ENCODE peak calls at places on chromosomes 7 and 10, in six cellular contexts. Z is H7, F is IMR-90, M is lower leg skin, I is GM23248, J is pancreas. H is an unnamed sample.

GRCh38 chr7:95675016-95675415 is 78.7 kb upstream of the PDK4 start:
- DNase-seq in M (no peak), J (no peak), Z (peak), F (no peak), I (no peak), H (no peak)

GRCh38 chr10:77156406-77156879 is 481.2 kb downstream of the KCNMA1 start:
- DNase-seq in M (no peak), F (peak), Z (no peak), I (peak), J (no peak), H (no peak)

GRCh38 chr7:111855842-111856227 is 293.5 kb upstream of the IMMP2L start:
- DNase-seq in I (peak), J (no peak), F (peak), M (no peak), Z (peak), H (peak)

GRCh38 chr7:4386190-4386589 is 295.9 kb upstream of the FOXK1 start:
- DNase-seq in I (no peak), F (no peak), M (no peak), Z (no peak), J (no peak), H (no peak)

GRCh38 chr10:30645340-30645827 is 15.8 kb upstream of the LYZL2 start:
- DNase-seq in Z (peak), I (peak), J (no peak), F (peak), M (no peak), H (peak)

GRCh38 chr10:102654566-102654965 is 10.3 kb downstream of the TRIM8 start:
- DNase-seq in Z (no peak), J (peak), M (no peak), F (no peak), I (no peak), H (no peak)

GRCh38 chr7:81574723-81575326 is 195.0 kb downstream of the HGF start:
- DNase-seq in F (peak), M (no peak), I (no peak), Z (no peak), J (no peak), H (no peak)

GRCh38 chr7:17963281-17963680 is 23.0 kb upstream of the SNX13 start:
- DNase-seq in J (no peak), M (peak), Z (no peak), I (peak), F (peak), H (no peak)

GRCh38 chr7:117005449-117005848 is 52.1 kb downstream of the ST7 start:
- DNase-seq in Z (no peak), J (no peak), I (no peak), F (no peak), M (no peak), H (no peak)

GRCh38 chr10:116880716-116881440 is 31.6 kb downstream of the ENO4 start:
- DNase-seq in Z (no peak), J (no peak), M (no peak), F (no peak), I (peak), H (no peak)

GRCh38 chr7:63925262-63925625 is 73.4 kb upstream of the ZNF722 start:
- DNase-seq in M (no peak), Z (no peak), I (peak), J (no peak), F (no peak), H (no peak)

GRCh38 chr7:134730359-134730758 is 49.1 kb upstream of the CALD1 start:
- DNase-seq in M (no peak), Z (no peak), J (no peak), I (peak), F (peak), H (no peak)

GRCh38 chr10:114708084-114708483 is 50.0 kb upstream of the ABLIM1 start:
- DNase-seq in M (no peak), J (no peak), Z (no peak), I (no peak), F (no peak), H (no peak)

GRCh38 chr7:139860090-139860773 is 31.2 kb downstream of the TBXAS1 start:
- DNase-seq in J (no peak), M (peak), I (no peak), Z (no peak), F (no peak), H (no peak)

GRCh38 chr7:118372530-118372929 is 148.0 kb downstream of the ANKRD7 start:
- DNase-seq in M (no peak), I (peak), J (no peak), Z (no peak), F (no peak), H (peak)

GRCh38 chr10:46240684-46241565 is 45.9 kb upstream of the ANTXRL start:
- DNase-seq in J (no peak), M (no peak), Z (no peak), F (no peak), I (no peak), H (no peak)

GRCh38 chr10:120931423-120931822 is 80.3 kb downstream of the WDR11 start:
- DNase-seq in I (no peak), J (no peak), F (no peak), Z (no peak), M (no peak), H (no peak)

GRCh38 chr7:154096-154835 is 38.1 kb upstream of the FAM20C start:
- DNase-seq in M (no peak), I (no peak), Z (no peak), J (peak), F (no peak), H (no peak)

GRCh38 chr10:13087986-13088618 is 11.9 kb upstream of the OPTN start:
- DNase-seq in Z (no peak), J (no peak), F (peak), M (no peak), I (peak), H (no peak)

GRCh38 chr10:11610151-11610854 is 1.1 kb downstream of the USP6NL start:
- DNase-seq in J (no peak), I (peak), M (no peak), F (no peak), Z (no peak), H (no peak)

GRCh38 chr10:77333610-77334340 is 303.8 kb downstream of the KCNMA1 start:
- DNase-seq in F (peak), J (no peak), Z (no peak), M (no peak), I (peak), H (no peak)

GRCh38 chr10:112792487-112793196 is 157.4 kb upstream of the TCF7L2 start:
- DNase-seq in I (peak), J (no peak), F (peak), Z (no peak), M (peak), H (no peak)

GRCh38 chr10:13949844-13950542 is 363.2 kb downstream of the PRPF18 start:
- DNase-seq in I (peak), J (no peak), M (no peak), Z (no peak), F (peak), H (no peak)

GRCh38 chr10:119217937-119218579 is 10.7 kb downstream of the GRK5 start:
- DNase-seq in F (peak), Z (no peak), J (no peak), I (no peak), M (peak), H (no peak)

GRCh38 chr10:124451227-124451807 is 1.5 kb upstream of the NKX1-2 start:
- DNase-seq in J (no peak), Z (peak), F (no peak), I (no peak), M (no peak), H (no peak)

GRCh38 chr7:155491812-155492211 is 33.9 kb downstream of the EN2 start:
- DNase-seq in M (no peak), Z (peak), I (no peak), F (no peak), J (no peak), H (no peak)

GRCh38 chr7:41117431-41117830 is 585.5 kb downstream of the INHBA start:
- DNase-seq in I (no peak), M (no peak), J (no peak), Z (no peak), F (no peak), H (no peak)

GRCh38 chr10:6726924-6727323 is 146.8 kb upstream of the PRKCQ start:
- DNase-seq in J (no peak), F (no peak), Z (no peak), M (no peak), I (no peak), H (no peak)

GRCh38 chr10:77799352-77799751 is 127.2 kb downstream of the DLG5 start:
- DNase-seq in F (peak), Z (no peak), I (no peak), M (no peak), J (peak), H (peak)

GRCh38 chr7:340200-340937 is 50.4 kb downstream of the FOXL3 start:
- DNase-seq in J (peak), Z (no peak), F (no peak), I (no peak), M (no peak), H (no peak)

GRCh38 chr7:85230623-85231022 is 43.8 kb upstream of the SEMA3D start:
- DNase-seq in F (no peak), M (no peak), Z (no peak), I (no peak), J (no peak), H (no peak)

GRCh38 chr10:7625836-7626235 is 40.9 kb downstream of the ITIH5 start:
- DNase-seq in Z (no peak), I (peak), M (no peak), J (no peak), F (no peak), H (no peak)

GRCh38 chr7:132560825-132561529 is 15.3 kb downstream of the PLXNA4 start:
- DNase-seq in M (no peak), F (no peak), J (no peak), Z (no peak), I (no peak), H (no peak)

GRCh38 chr7:98265841-98266271 is 13.8 kb upstream of the TECPR1 start:
- DNase-seq in F (peak), M (no peak), Z (peak), I (peak), J (no peak), H (no peak)

GRCh38 chr7:32179567-32179966 is 109.4 kb upstream of the PDE1C start:
- DNase-seq in M (no peak), Z (no peak), F (peak), I (peak), J (no peak), H (no peak)

GRCh38 chr7:26705567-26705966 is 158.8 kb downstream of the SKAP2 start:
- DNase-seq in M (no peak), Z (no peak), F (peak), I (peak), J (no peak), H (no peak)

GRCh38 chr7:141739250-141739649 is 1.1 kb downstream of the SSBP1 start:
- DNase-seq in M (no peak), I (no peak), Z (no peak), F (no peak), J (no peak), H (no peak)

GRCh38 chr10:50216894-50217293 is 34.4 kb downstream of the ASAH2 start:
- DNase-seq in M (no peak), I (peak), F (peak), J (no peak), Z (peak), H (no peak)

GRCh38 chr7:117811696-117812095 is 61.5 kb downstream of the CTTNBP2 start:
- DNase-seq in I (no peak), Z (no peak), J (no peak), M (no peak), F (no peak), H (no peak)

GRCh38 chr10:110414563-110415309 is 83.0 kb upstream of the DUSP5 start:
- DNase-seq in M (no peak), Z (no peak), F (no peak), J (no peak), I (peak), H (peak)
- H3K4me3 ChIP-seq in M (no peak), Z (no peak), F (no peak), J (no peak), I (no peak), H (no peak)

DNA sequence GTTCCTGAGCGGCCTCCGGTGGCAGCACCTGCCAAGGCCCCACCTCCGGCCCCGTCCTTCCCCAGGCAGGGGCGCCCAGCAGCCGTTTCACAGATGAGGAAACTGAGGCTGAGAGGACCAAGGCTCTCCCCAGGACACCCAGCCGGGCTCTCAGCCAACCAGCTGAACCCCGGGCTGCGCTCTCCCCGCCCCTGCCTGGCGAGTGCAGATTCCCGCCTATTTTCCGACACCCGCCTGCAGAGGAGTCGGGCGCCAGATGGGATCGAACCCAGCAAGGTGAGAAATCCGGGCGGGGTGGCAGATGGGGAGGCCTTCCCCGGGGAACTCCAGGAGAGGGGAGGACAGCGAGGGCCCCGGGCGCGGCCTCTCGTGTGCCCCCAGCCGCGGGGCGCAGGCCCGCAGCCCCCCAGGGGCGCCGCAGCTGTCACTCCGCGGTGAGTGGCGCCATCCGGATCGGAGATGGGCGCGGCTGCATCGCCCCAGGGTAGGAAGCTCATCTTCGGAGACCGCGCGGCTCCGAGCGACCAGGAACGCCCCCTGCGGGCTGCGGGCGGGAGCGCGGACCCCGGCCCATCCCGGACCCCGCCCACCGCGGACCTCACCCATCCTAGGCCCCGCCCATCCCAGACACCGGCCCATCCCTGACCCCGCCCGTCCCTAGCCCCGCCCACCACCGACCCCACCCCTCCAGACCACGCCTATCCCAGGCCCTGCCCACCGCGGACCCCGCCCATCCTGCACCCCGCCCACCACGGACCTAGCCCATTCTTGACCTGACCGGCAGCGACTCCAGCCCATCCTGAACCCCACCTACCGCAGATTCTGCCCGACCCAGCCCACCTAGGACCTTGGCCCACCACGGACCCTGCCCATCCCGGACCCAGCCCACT is 90.3 kb downstream of the MICALL2 start:
- DNase-seq in F (no peak), Z (peak), I (peak), J (no peak), M (no peak), H (peak)
- H3K4me3 ChIP-seq in F (no peak), Z (peak), I (no peak), J (no peak), M (no peak), H (peak)

DNA sequence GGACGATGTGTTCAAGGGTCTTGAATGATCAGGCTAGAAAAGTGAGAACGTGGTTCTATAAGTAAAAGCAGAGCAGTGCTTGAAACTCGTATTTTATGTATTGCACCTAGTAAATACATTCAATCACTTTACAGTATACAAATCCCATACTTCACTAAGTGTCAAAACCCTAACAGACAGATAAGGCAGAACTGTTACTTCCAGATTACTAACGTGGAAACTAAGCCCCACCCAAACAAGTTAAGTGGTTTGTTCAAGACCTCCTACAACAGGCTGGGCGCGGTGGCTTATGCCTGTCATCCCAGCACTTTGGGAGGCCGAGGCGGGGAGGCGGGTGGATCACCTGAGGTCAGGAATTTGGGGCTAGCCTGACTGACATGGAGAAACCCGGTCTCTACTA is 9.2 kb upstream of the MYO1G start:
- DNase-seq in I (no peak), Z (no peak), J (no peak), M (no peak), F (no peak), H (no peak)
- H3K4me3 ChIP-seq in I (no peak), Z (no peak), J (no peak), M (no peak), F (no peak), H (peak)

DNA sequence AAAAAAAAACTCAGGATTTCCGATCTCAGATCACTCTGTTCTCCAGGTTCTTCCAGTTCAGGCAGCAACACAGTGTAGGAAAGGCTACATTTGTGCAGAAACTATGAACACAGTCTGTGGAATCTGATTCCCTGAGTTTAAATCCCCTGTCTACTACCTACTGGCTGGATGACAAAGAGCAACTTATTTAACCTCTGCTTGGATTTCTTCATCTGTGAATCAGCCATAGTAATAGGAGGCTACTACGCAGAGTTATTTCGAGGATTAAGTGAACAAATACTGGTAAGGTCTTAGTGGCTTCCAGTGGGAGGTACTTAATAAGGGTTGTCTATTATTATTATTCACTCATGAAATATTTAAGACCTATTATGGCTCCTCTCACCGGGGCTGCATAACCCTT is 44.3 kb upstream of the PDCD4 start:
- DNase-seq in I (peak), M (no peak), Z (no peak), F (peak), J (no peak), H (no peak)
- H3K4me3 ChIP-seq in I (no peak), M (no peak), Z (no peak), F (no peak), J (no peak), H (no peak)

GRCh38 chr10:89001428-89002072 is 11.0 kb downstream of the FAS start:
- DNase-seq in Z (no peak), M (no peak), I (peak), J (no peak), F (peak), H (no peak)

GRCh38 chr10:89002234-89002978 is 11.8 kb downstream of the FAS start:
- DNase-seq in J (no peak), Z (no peak), M (no peak), I (no peak), F (no peak), H (no peak)

GRCh38 chr10:89001024-89001423 is 10.4 kb downstream of the FAS start:
- DNase-seq in I (peak), J (no peak), F (no peak), Z (no peak), M (no peak), H (no peak)

GRCh38 chr10:88996927-88997326 is 6.3 kb downstream of the FAS start:
- DNase-seq in Z (no peak), M (no peak), I (no peak), F (no peak), J (no peak), H (no peak)

GRCh38 chr10:88999629-89000028 is 9.0 kb downstream of the FAS start:
- DNase-seq in I (peak), F (peak), Z (no peak), M (no peak), J (no peak), H (no peak)
- H3K4me3 ChIP-seq in I (peak), F (no peak), Z (no peak), M (no peak), J (no peak), H (no peak)

H was measured in Jurkat, Clone E6-1.